ENCODE peak calls at places on chromosomes 1 and 21, in four cellular contexts. N, B, G and R are unnamed samples.

GRCh38 chr21:26026113-26026512 is 144.5 kb downstream of the APP start:
- DNase-seq in N (no peak), G (no peak), B (no peak), R (no peak)

GRCh38 chr1:227227761-227228160 is 90.5 kb downstream of the CDC42BPA start:
- DNase-seq in N (no peak), B (no peak), G (no peak), R (no peak)

GRCh38 chr21:14979264-14979663 is 85.5 kb downstream of the NRIP1 start:
- DNase-seq in N (no peak), G (no peak), B (no peak), R (no peak)

GRCh38 chr21:16330340-16331319 is 600.8 kb downstream of the USP25 start:
- DNase-seq in B (peak), G (no peak), N (peak), R (no peak)

GRCh38 chr1:243291287-243291686 is 35.4 kb downstream of the SDCCAG8 start:
- DNase-seq in G (no peak), N (no peak), B (no peak), R (no peak)

GRCh38 chr21:32137266-32137665 is 141.6 kb downstream of the MIS18A start:
- DNase-seq in G (no peak), N (no peak), B (no peak), R (no peak)

GRCh38 chr1:185929759-185930158 is 195.6 kb downstream of the HMCN1 start:
- DNase-seq in N (no peak), B (peak), G (no peak), R (no peak)

GRCh38 chr1:227763246-227764018 is 28.2 kb downstream of the SNAP47 start:
- DNase-seq in N (no peak), G (no peak), B (no peak), R (no peak)

GRCh38 chr1:154198756-154199562 is 7.1 kb upstream of the TPM3 start:
- DNase-seq in B (peak), G (no peak), N (peak), R (no peak)

GRCh38 chr1:107449326-107449725 is 308.5 kb downstream of the NTNG1 start:
- DNase-seq in B (no peak), N (no peak), G (no peak), R (no peak)

GRCh38 chr1:17630048-17630830 is 90.7 kb downstream of the ARHGEF10L start:
- DNase-seq in N (no peak), B (no peak), G (peak), R (peak)

DNA sequence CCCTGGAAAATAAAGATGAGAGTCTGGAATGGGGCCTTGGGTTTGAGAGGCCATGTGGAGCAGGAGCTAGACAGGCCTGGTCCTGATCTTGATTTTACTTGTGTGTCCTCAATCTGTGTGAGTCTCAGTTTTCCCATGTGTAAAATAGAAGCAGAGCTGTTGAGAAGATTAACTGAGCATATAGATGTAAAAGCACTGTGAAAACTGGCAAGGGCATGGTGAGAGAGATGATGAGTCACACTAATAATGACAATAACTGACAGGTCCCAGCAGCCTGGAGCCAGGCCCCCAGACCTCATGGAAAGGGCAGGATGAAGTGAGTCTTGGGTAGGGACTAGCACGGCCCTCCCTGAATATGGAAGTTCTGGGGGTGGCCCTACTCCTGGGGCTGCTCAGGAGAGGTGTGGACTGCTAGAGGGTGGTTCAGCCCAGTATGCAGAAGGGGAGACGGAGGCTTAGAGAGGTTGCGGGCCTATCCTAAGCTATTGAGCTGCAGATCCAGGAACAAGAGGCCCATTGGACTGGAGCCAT is 2.8 kb upstream of the AHDC1 start:
- DNase-seq in B (no peak), G (no peak), N (no peak), R (no peak)
- TF ChIP-seq CTCF in B (no peak), G (no peak), N (no peak), R (no peak)

DNA sequence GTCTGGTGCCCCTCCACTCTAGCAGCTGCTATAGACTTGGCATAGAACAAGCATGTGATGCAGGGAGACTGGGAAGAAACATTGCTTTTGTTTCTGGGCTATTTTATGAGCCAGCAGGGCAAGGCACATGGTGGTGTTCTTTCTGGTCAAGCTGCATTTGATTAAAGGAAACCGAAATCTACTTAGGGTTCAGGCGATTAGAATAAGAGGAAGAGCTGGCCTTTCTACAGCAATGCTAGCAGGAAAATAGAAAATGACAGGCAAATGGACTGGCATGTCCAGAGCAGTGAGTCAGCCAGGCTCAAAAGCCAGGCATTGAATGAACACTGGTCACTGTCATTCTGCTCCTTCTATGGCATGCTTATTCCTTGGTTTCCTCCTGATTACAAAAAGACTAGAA is 28.5 kb upstream of the ARHGAP29 start:
- DNase-seq in N (no peak), B (no peak), G (no peak), R (no peak)
- TF ChIP-seq CTCF in N (no peak), B (no peak), G (no peak), R (no peak)

DNA sequence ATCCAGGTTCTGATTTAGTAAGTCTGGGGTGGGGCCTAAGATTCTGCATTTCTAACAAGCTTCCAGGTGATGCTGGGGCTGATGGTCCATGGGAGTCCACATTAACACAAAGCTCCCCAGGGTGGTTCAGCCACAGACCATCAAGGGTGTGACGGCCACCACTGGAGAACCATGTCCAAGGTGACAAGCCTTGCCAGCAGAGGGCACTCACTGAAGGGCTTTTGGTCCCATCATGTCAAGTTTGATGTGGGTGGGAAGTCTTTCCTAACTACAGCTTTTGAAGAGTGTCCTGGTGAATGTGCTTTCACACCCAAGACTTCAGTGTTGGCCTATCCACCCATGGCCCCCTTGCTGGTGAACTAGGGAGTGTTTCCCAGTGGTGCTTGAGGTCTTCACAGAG is 67.1 kb downstream of the UBE2T start:
- DNase-seq in B (peak), N (peak), G (no peak), R (no peak)
- TF ChIP-seq CTCF in B (peak), N (peak), G (no peak), R (peak)

GRCh38 chr1:89948726-89949345 is 46.1 kb upstream of the ZNF326 start:
- DNase-seq in G (no peak), B (no peak), N (no peak), R (no peak)

GRCh38 chr1:89949991-89950624 is 44.8 kb upstream of the ZNF326 start:
- DNase-seq in N (no peak), G (no peak), B (no peak), R (no peak)

GRCh38 chr1:89952021-89952995 is 42.6 kb upstream of the ZNF326 start:
- DNase-seq in B (peak), N (no peak), G (no peak), R (no peak)

GRCh38 chr1:89953072-89953626 is 41.8 kb upstream of the ZNF326 start:
- DNase-seq in N (peak), G (no peak), B (peak), R (no peak)

DNA sequence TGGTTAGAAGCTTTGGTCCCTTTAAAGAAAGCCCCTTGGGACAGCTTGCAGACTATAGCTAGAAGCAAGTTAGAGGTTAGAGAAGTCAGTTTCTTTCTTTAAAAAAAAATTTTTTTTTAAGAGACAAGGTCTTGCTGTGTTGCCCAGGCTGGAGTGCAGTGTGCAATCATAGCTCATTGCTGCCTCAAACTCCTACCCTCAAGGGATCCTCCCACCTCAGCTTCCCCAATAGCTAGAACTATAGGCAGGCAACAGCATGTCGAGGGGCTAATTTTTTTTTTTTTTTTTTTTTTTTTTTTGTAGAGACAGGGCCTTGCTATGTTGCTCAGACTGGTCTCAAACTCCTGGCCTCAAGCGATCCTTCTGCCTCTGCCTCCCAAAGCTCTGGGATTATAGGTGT is 44.2 kb upstream of the ZNF326 start:
- DNase-seq in G (no peak), N (no peak), B (no peak), R (no peak)
- TF ChIP-seq CTCF in G (no peak), N (no peak), B (no peak), R (no peak)

GRCh38 chr1:39902121-39902807 is 547 bp upstream of the MYCL start:
- DNase-seq in B (peak), N (no peak), G (peak), R (peak)
- TF ChIP-seq CTCF in B (peak), N (peak), G (peak), R (peak)

DNA sequence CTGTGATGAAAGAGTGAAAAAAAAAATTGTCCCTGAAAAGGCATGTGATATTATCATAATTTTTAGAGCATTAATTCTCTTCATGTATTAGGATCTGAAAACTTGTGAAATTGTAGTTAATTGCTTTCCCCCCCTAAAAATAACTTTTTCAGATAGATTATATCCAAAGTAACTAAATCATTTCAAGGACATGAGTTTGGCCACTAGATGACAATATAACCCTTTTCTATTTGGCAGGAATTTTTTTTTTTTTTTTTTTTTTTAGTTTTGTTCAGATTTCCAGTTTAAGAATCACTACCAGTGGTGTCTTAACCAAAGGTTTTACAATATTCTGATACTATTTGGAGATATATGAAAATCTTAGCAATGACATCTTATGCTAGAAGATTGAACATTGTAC is 370.8 kb downstream of the AMY1C start:
- DNase-seq in N (no peak), G (no peak), B (no peak), R (no peak)
- TF ChIP-seq CTCF in N (no peak), G (no peak), B (no peak), R (no peak)

GRCh38 chr1:109263597-109264378 is 14.4 kb downstream of the CELSR2 start:
- DNase-seq in N (peak), B (peak), G (peak), R (peak)
- TF ChIP-seq CTCF in N (peak), B (peak), G (peak), R (peak)

GRCh38 chr21:27649323-27649722 is 682.4 kb upstream of the ADAMTS5 start:
- DNase-seq in B (no peak), G (no peak), N (peak), R (no peak)
- TF ChIP-seq CTCF in B (no peak), G (no peak), N (no peak), R (no peak)

GRCh38 chr1:83996175-83996574 is 2.8 kb downstream of the TTLL7 start:
- DNase-seq in G (no peak), N (no peak), B (no peak), R (no peak)

GRCh38 chr1:83985048-83985447 is 13.9 kb downstream of the TTLL7 start:
- DNase-seq in N (no peak), G (no peak), B (no peak), R (no peak)

GRCh38 chr1:83995649-83996048 is 3.3 kb downstream of the TTLL7 start:
- DNase-seq in G (no peak), B (no peak), N (no peak), R (no peak)

GRCh38 chr1:83994111-83994510 is 4.8 kb downstream of the TTLL7 start:
- DNase-seq in B (no peak), G (no peak), N (no peak), R (no peak)

GRCh38 chr1:83990734-83991133 is 8.2 kb downstream of the TTLL7 start:
- DNase-seq in B (peak), G (no peak), N (no peak), R (no peak)
- TF ChIP-seq CTCF in B (no peak), G (no peak), N (no peak), R (no peak)

GRCh38 chr1:214658175-214658574 is 55.2 kb downstream of the CENPF start:
- DNase-seq in N (no peak), G (no peak), B (no peak), R (no peak)

GRCh38 chr1:214657299-214657698 is 54.3 kb downstream of the CENPF start:
- DNase-seq in N (no peak), B (no peak), G (no peak), R (no peak)

GRCh38 chr1:214660900-214661299 is 57.9 kb downstream of the CENPF start:
- DNase-seq in G (peak), N (peak), B (peak), R (no peak)

GRCh38 chr1:214660190-214660589 is 57.2 kb downstream of the CENPF start:
- DNase-seq in N (no peak), B (no peak), G (no peak), R (no peak)

GRCh38 chr1:214658785-214659184 is 55.8 kb downstream of the CENPF start:
- DNase-seq in N (peak), B (peak), G (no peak), R (no peak)
- TF ChIP-seq CTCF in N (peak), B (peak), G (no peak), R (no peak)